ENCODE peak calls at places on chromosomes 12 and 14, in seven cellular contexts. U is CMK; L is hepatic stellate cell; W is tibial artery; E is stimulated activated CD8-positive, alpha-beta memory T cell treated with anti-CD3 and anti-CD28 coated beads, Interleukin-2, amount 100 ng/mL, for 1 hour; K is stomach; X is naive thymus-derived CD8-positive, alpha-beta T cell. F is an unnamed sample.

GRCh38 chr12:95083471-95083870 is 10.1 kb upstream of the NR2C1 start:
- DNase-seq in U (no peak), L (no peak), W (no peak), E (no peak), K (no peak), X (no peak), F (no peak)

GRCh38 chr14:88476375-88476774 is 78.4 kb downstream of the PTPN21 start:
- DNase-seq in U (no peak), L (no peak), W (no peak), E (no peak), K (no peak), X (no peak), F (no peak)

GRCh38 chr12:120652671-120653435 is 12.4 kb downstream of the CABP1 start:
- DNase-seq in U (no peak), L (no peak), W (no peak), E (no peak), K (no peak), X (no peak), F (no peak)

GRCh38 chr12:95574030-95574429 is 22.8 kb upstream of the USP44 start:
- DNase-seq in U (no peak), L (no peak), W (no peak), E (no peak), K (no peak), X (no peak), F (no peak)

GRCh38 chr14:102394717-102395378 is 32.1 kb downstream of the TECPR2 start:
- DNase-seq in U (no peak), L (no peak), W (no peak), E (no peak), K (no peak), X (peak), F (no peak)

GRCh38 chr14:22561661-22562579 is 27.1 kb downstream of the DAD1 start:
- DNase-seq in U (peak), L (no peak), W (no peak), E (peak), K (no peak), X (peak), F (no peak)

GRCh38 chr12:10900972-10901371 is 8.4 kb downstream of the TAS2R13 start:
- DNase-seq in U (no peak), L (no peak), W (no peak), E (no peak), K (no peak), X (no peak), F (no peak)

GRCh38 chr12:104276192-104277131 is 27.1 kb upstream of the EID3 start:
- DNase-seq in U (no peak), L (no peak), W (no peak), E (no peak), K (no peak), X (no peak), F (no peak)

GRCh38 chr14:101177301-101178055 is 274.0 kb upstream of the RTL1 start:
- DNase-seq in U (no peak), L (no peak), W (no peak), E (no peak), K (no peak), X (no peak), F (peak)

GRCh38 chr12:53058674-53059433 is 9.0 kb downstream of the TNS2 start:
- DNase-seq in U (no peak), L (no peak), W (no peak), E (no peak), K (no peak), X (no peak), F (no peak)

GRCh38 chr12:13175499-13175898 is 21.0 kb upstream of the EMP1 start:
- DNase-seq in U (no peak), L (no peak), W (no peak), E (no peak), K (no peak), X (no peak), F (no peak)

F was measured in omental fat pad.